ENCODE peak calls at places on chromosomes 1 and 21, in eight cellular contexts. A is SJCRH30; T is stimulated activated CD8-positive, alpha-beta memory T cell treated with anti-CD3 and anti-CD28 coated beads, Interleukin-7, amount 100 ng/mL, for 24 hours; I is NCI-H774; D is AG10803; Y is HL-60; X is GM12878; R is nephron progenitor cell. S is an unnamed sample.

GRCh38 chr1:9086796-9087195 is 17.4 kb upstream of the SLC2A5 start:
- DNase-seq in A (no peak), T (no peak), I (no peak), D (peak), Y (no peak), X (no peak), R (no peak), S (no peak)

GRCh38 chr1:207103892-207104373 is at the start of gene C4BPA:
- DNase-seq in A (no peak), T (no peak), I (no peak), D (no peak), Y (peak), X (no peak), R (no peak), S (no peak)

GRCh38 chr1:175649416-175649815 is 94.0 kb downstream of the TNR start:
- DNase-seq in A (no peak), T (no peak), I (no peak), D (no peak), Y (no peak), X (no peak), R (no peak), S (no peak)

GRCh38 chr1:69230223-69230622 is 337.5 kb upstream of the LRRC7 start:
- DNase-seq in A (no peak), T (no peak), I (no peak), D (no peak), Y (no peak), X (no peak), R (no peak), S (no peak)

GRCh38 chr1:15749399-15750291 is 7.3 kb downstream of the TMEM82 start:
- DNase-seq in A (peak), T (no peak), I (no peak), D (peak), Y (no peak), X (no peak), R (no peak), S (no peak)

GRCh38 chr1:101474039-101474665 is 237.3 kb downstream of the S1PR1 start:
- DNase-seq in A (no peak), T (no peak), I (no peak), D (no peak), Y (peak), X (no peak), R (no peak), S (no peak)

GRCh38 chr21:39265603-39266002 is 47.8 kb downstream of the BRWD1 start:
- DNase-seq in A (no peak), T (no peak), I (no peak), D (no peak), Y (no peak), X (no peak), R (no peak), S (no peak)

GRCh38 chr1:205976708-205977107 is 26.5 kb downstream of the RAB7B start:
- DNase-seq in A (peak), T (no peak), I (no peak), D (peak), Y (no peak), X (no peak), R (peak), S (peak)

GRCh38 chr1:31765041-31765467 is 914 bp upstream of the ADGRB2 start:
- DNase-seq in A (peak), T (no peak), I (no peak), D (no peak), Y (peak), X (no peak), R (peak), S (no peak)

GRCh38 chr21:25126564-25126963 is 480.7 kb downstream of the MRPL39 start:
- DNase-seq in A (no peak), T (no peak), I (no peak), D (no peak), Y (no peak), X (no peak), R (no peak), S (no peak)

GRCh38 chr1:168005544-168005943 is 68.7 kb upstream of the MPC2 start:
- DNase-seq in A (no peak), T (no peak), I (no peak), D (no peak), Y (no peak), X (no peak), R (no peak), S (no peak)

GRCh38 chr1:220432408-220432807 is 95.5 kb upstream of the MARK1 start:
- DNase-seq in A (peak), T (no peak), I (no peak), D (no peak), Y (no peak), X (no peak), R (no peak), S (no peak)

GRCh38 chr1:11790880-11791715 is 14.7 kb downstream of the MTHFR start:
- DNase-seq in A (peak), T (no peak), I (no peak), D (peak), Y (no peak), X (no peak), R (no peak), S (peak)

GRCh38 chr1:40532844-40533424 is 1.5 kb downstream of the ZNF684 start:
- DNase-seq in A (peak), T (no peak), I (peak), D (peak), Y (peak), X (peak), R (peak), S (peak)

GRCh38 chr1:182957902-182958395 is 5.0 kb upstream of the SHCBP1L start:
- DNase-seq in A (no peak), T (no peak), I (no peak), D (no peak), Y (no peak), X (no peak), R (no peak), S (no peak)

GRCh38 chr1:173862769-173863223 is 5.0 kb downstream of the GAS5 start:
- DNase-seq in A (no peak), T (no peak), I (no peak), D (no peak), Y (peak), X (no peak), R (no peak), S (peak)

GRCh38 chr1:47431534-47431933 is 6.3 kb upstream of the FOXD2 start:
- DNase-seq in A (no peak), T (no peak), I (no peak), D (peak), Y (no peak), X (no peak), R (no peak), S (peak)

GRCh38 chr1:8239306-8240023 is 78.4 kb upstream of the SLC45A1 start:
- DNase-seq in A (peak), T (no peak), I (no peak), D (no peak), Y (no peak), X (no peak), R (peak), S (no peak)

GRCh38 chr1:46176211-46176865 is at the start of gene P3R3URF:
- DNase-seq in A (no peak), T (no peak), I (no peak), D (no peak), Y (no peak), X (no peak), R (no peak), S (no peak)